ENCODE peak calls at places on chromosomes 2 and 18, in eight cellular contexts. F is stomach, O is endodermal cell, X is mesendoderm, J is Peyer's patch, W is H7, Q is neuronal stem cell, V is kidney. Y is an unnamed sample. For H3K36me3, the result is how much of the 10 kb centered on the place peaks cover.

GRCh38 chr2:221444106-221444505 is 128.0 kb downstream of the EPHA4 start:
- DNase-seq in O (no peak), W (no peak), V (no peak), J (no peak), F (no peak), Q (no peak), X (no peak), Y (peak)

GRCh38 chr2:132618734-132619133 is 51.3 kb downstream of the LYPD1 start:
- DNase-seq in J (no peak), V (no peak), X (no peak), O (no peak), F (no peak), Q (no peak), W (no peak), Y (no peak)

GRCh38 chr18:61400016-61400630 is 66.9 kb downstream of the CDH20 start:
- DNase-seq in W (no peak), V (no peak), O (no peak), F (no peak), X (peak), J (no peak), Q (peak), Y (no peak)

GRCh38 chr2:98465456-98466201 is 21.0 kb downstream of the INPP4A start:
- DNase-seq in O (no peak), J (peak), X (no peak), F (peak), Q (no peak), V (peak), W (no peak), Y (no peak)

GRCh38 chr2:207252979-207253640 is 87.4 kb upstream of the KLF7 start:
- DNase-seq in F (no peak), J (no peak), X (peak), W (peak), Q (no peak), V (no peak), O (no peak), Y (no peak)

GRCh38 chr2:180848393-180848792 is 132.0 kb upstream of the UBE2E3 start:
- DNase-seq in J (no peak), Q (no peak), F (no peak), W (no peak), X (no peak), O (no peak), V (no peak), Y (no peak)

GRCh38 chr2:95079455-95079776 is 42.2 kb downstream of the MRPS5 start:
- DNase-seq in X (no peak), Q (no peak), J (no peak), W (peak), O (no peak), F (no peak), V (no peak), Y (no peak)

GRCh38 chr2:171579481-171579880 is 57.2 kb downstream of the CYBRD1 start:
- DNase-seq in Q (no peak), F (no peak), V (no peak), O (no peak), W (no peak), X (no peak), J (no peak), Y (no peak)

GRCh38 chr2:212494413-212495020 is 44.1 kb downstream of the ERBB4 start:
- DNase-seq in V (no peak), J (no peak), Q (no peak), F (no peak), W (no peak), O (no peak), X (no peak), Y (no peak)

GRCh38 chr2:127254386-127254981 is 34.4 kb upstream of the CYP27C1 start:
- DNase-seq in F (no peak), O (no peak), J (no peak), Q (no peak), V (no peak), W (no peak), X (no peak), Y (no peak)

GRCh38 chr18:11847811-11848210 is 3.4 kb upstream of the CHMP1B start:
- DNase-seq in J (no peak), Q (no peak), O (no peak), V (no peak), X (no peak), F (no peak), W (no peak), Y (no peak)

GRCh38 chr2:65278450-65279030 is 50.9 kb downstream of the ACTR2 start:
- DNase-seq in X (peak), V (no peak), F (no peak), W (no peak), O (no peak), J (no peak), Q (no peak), Y (no peak)

GRCh38 chr2:70714141-70714905 is 53.7 kb downstream of the ADD2 start:
- DNase-seq in X (no peak), W (no peak), V (no peak), Q (no peak), J (no peak), F (no peak), O (peak), Y (no peak)

GRCh38 chr2:185583058-185583816 is 155.4 kb upstream of the FSIP2 start:
- DNase-seq in Q (no peak), O (peak), V (peak), W (no peak), J (no peak), F (no peak), X (peak), Y (peak)

GRCh38 chr2:238956676-238957075 is 108.8 kb downstream of the TWIST2 start:
- DNase-seq in X (no peak), W (no peak), V (no peak), F (no peak), Q (no peak), O (no peak), J (no peak), Y (no peak)

GRCh38 chr2:45190481-45190880 is 181.2 kb upstream of the SIX2 start:
- DNase-seq in V (no peak), O (peak), W (no peak), J (no peak), Q (no peak), X (peak), F (no peak), Y (no peak)

GRCh38 chr2:181070834-181071200 is 90.4 kb downstream of the UBE2E3 start:
- DNase-seq in X (peak), F (no peak), J (no peak), O (no peak), V (no peak), W (no peak), Q (no peak), Y (no peak)

GRCh38 chr2:241593271-241593670 is 34.7 kb downstream of the BOK start:
- DNase-seq in F (no peak), J (no peak), W (no peak), X (no peak), Q (no peak), V (no peak), O (no peak), Y (no peak)
- H3K36me3 ChIP-seq in F (half or more), J (half or more), W (under half), X (under half), Q (half or more), V (under half), O (under half), Y (under half)

GRCh38 chr2:146987996-146988395 is 856.8 kb upstream of the ACVR2A start:
- DNase-seq in W (no peak), F (no peak), V (no peak), O (no peak), J (no peak), Q (no peak), X (no peak), Y (no peak)

GRCh38 chr2:146985753-146986152 is 859.1 kb upstream of the ACVR2A start:
- DNase-seq in O (no peak), X (no peak), W (no peak), V (no peak), Q (no peak), J (no peak), F (no peak), Y (no peak)

GRCh38 chr2:146984014-146984413 is 860.8 kb upstream of the ACVR2A start:
- DNase-seq in Q (no peak), W (no peak), X (peak), J (no peak), V (no peak), O (no peak), F (no peak), Y (no peak)

GRCh38 chr2:146989726-146990125 is 855.1 kb upstream of the ACVR2A start:
- DNase-seq in O (no peak), W (no peak), V (no peak), Q (no peak), X (no peak), J (no peak), F (no peak), Y (no peak)

DNA sequence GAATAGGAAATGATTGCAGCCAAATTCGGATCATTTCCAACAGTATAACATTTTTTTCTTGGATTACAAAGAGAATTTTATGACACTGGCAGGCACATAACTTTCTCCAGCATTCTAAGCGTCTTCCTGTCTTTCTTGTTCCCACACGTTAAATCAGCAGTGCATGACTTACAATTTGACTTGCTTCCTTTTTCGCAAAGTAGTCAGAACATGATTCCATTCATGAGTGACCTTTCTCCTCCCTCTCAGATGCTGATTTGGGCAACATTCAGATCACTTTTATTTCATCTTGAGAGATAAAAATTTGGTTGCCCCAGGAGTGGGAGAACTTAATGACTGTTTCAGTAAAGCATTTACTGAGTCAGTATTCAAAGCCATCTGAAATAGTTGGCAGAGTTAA is 858.7 kb upstream of the ACVR2A start:
- DNase-seq in J (no peak), Q (no peak), O (no peak), V (no peak), W (no peak), F (no peak), X (no peak), Y (no peak)
- H3K36me3 ChIP-seq in J (under half), Q (under half), O (under half), V (under half), W (under half), F (under half), X (under half), Y (under half)

GRCh38 chr2:162579986-162580385 is 236.1 kb downstream of the GCA start:
- DNase-seq in F (no peak), J (no peak), V (no peak), Q (peak), X (peak), W (no peak), O (no peak), Y (no peak)
- H3K36me3 ChIP-seq in F (under half), J (under half), V (under half), Q (under half), X (under half), W (under half), O (under half), Y (under half)

GRCh38 chr2:11802782-11803191 is 56.4 kb downstream of the LPIN1 start:
- DNase-seq in V (no peak), O (peak), F (no peak), J (no peak), Q (no peak), W (no peak), X (no peak), Y (no peak)
- H3K36me3 ChIP-seq in V (under half), O (half or more), F (half or more), J (half or more), Q (half or more), W (under half), X (under half), Y (under half)